ENCODE peak calls at places on chromosomes 16 and 17, in seven cellular contexts. Q is stimulated activated CD4-positive, alpha-beta T cell treated with anti-CD3 and anti-CD28 coated beads, Interleukin-1b, Interleukin-23, amount 100 ng/mL, for 24 hours; A is T-cell; S is GM10248; W is ELF-1; L is stimulated activated CD8-positive, alpha-beta memory T cell treated with anti-CD3 and anti-CD28 coated beads, Interleukin-7, amount 100 ng/mL, for 1 hour; Y is SJCRH30. B is an unnamed sample.

GRCh38 chr16:81810361-81810760 is 31.3 kb downstream of the PLCG2 start:
- DNase-seq in Y (no peak), Q (no peak), S (no peak), W (no peak), A (no peak), L (no peak), B (no peak)

GRCh38 chr16:87099001-87099740 is 218.0 kb downstream of the C16orf95 start:
- DNase-seq in Y (no peak), L (no peak), S (no peak), A (no peak), Q (no peak), W (peak; percentile 80), B (no peak)

GRCh38 chr17:37570527-37571093 is 38.6 kb downstream of the SYNRG start:
- DNase-seq in S (peak; percentile 26), W (peak; percentile 63), Y (peak; percentile 71), Q (no peak), L (peak; percentile 5), A (peak; percentile 13), B (peak; percentile 93)

GRCh38 chr17:17900615-17901520 is 64.1 kb upstream of the SREBF1 start:
- DNase-seq in L (no peak), S (no peak), A (no peak), Y (peak; percentile 98), W (no peak), Q (no peak), B (peak; percentile 59)

GRCh38 chr17:27456681-27457404 is 595 bp downstream of the KSR1 start:
- DNase-seq in S (no peak), A (no peak), Q (no peak), W (peak; percentile 70), L (no peak), Y (no peak), B (peak; percentile 76)

GRCh38 chr17:76240461-76241204 is at the start of gene RNF157:
- DNase-seq in Q (peak; percentile 42), S (peak; percentile 81), W (peak; percentile 81), A (peak; percentile 44), Y (peak; percentile 89), L (no peak), B (peak; percentile 89)

GRCh38 chr16:12390644-12391043 is 413.0 kb downstream of the CPPED1 start:
- DNase-seq in L (no peak), Y (no peak), A (no peak), S (no peak), W (no peak), Q (no peak), B (no peak)

GRCh38 chr17:76458580-76459490 is 5.9 kb upstream of the UBE2O start:
- DNase-seq in S (peak; percentile 77), W (peak; percentile 87), Y (peak; percentile 66), Q (no peak), A (no peak), L (no peak), B (peak; percentile 91)

GRCh38 chr17:2925011-2925410 is 128.8 kb downstream of the RAP1GAP2 start:
- DNase-seq in Y (no peak), S (no peak), A (no peak), W (no peak), Q (no peak), L (no peak), B (no peak)

GRCh38 chr17:81935709-81936084 is 1.4 kb downstream of the PYCR1 start:
- DNase-seq in S (no peak), Y (no peak), Q (no peak), W (no peak), A (no peak), L (no peak), B (no peak)

GRCh38 chr17:266701-267656 is 85.5 kb upstream of the DOC2B start:
- DNase-seq in Y (no peak), A (no peak), S (no peak), L (no peak), W (no peak), Q (no peak), B (no peak)

GRCh38 chr17:78953356-78954350 is 26.1 kb downstream of the LGALS3BP start:
- DNase-seq in A (no peak), S (no peak), Y (no peak), L (no peak), Q (no peak), W (no peak), B (no peak)

GRCh38 chr17:15397605-15398004 is 56.2 kb upstream of the TEKT3 start:
- DNase-seq in A (no peak), S (no peak), W (no peak), L (no peak), Y (no peak), Q (no peak), B (peak; percentile 60)

GRCh38 chr17:78818932-78819331 is 21.7 kb downstream of the USP36 start:
- DNase-seq in W (no peak), S (no peak), Y (no peak), Q (no peak), L (no peak), A (peak; percentile 72), B (no peak)

GRCh38 chr16:54602666-54603065 is 316.1 kb upstream of the IRX3 start:
- DNase-seq in A (no peak), L (no peak), Y (no peak), W (no peak), S (no peak), Q (no peak), B (no peak)

GRCh38 chr16:55499951-55500350 is 8.9 kb upstream of the LPCAT2 start:
- DNase-seq in A (no peak), Q (peak; percentile 1), S (peak; percentile 4), Y (peak; percentile 76), W (peak; percentile 74), L (no peak), B (peak; percentile 98)

GRCh38 chr16:13333336-13333735 is 431.9 kb downstream of the SHISA9 start:
- DNase-seq in S (no peak), A (no peak), W (no peak), L (no peak), Y (no peak), Q (no peak), B (no peak)

GRCh38 chr17:48027322-48027981 is 10.1 kb downstream of the COPZ2 start:
- DNase-seq in W (no peak), Q (no peak), Y (no peak), S (no peak), A (no peak), L (no peak), B (no peak)

GRCh38 chr16:24203675-24204074 is 52.5 kb upstream of the CACNG3 start:
- DNase-seq in Q (no peak), S (no peak), L (no peak), W (peak; percentile 50), A (no peak), Y (no peak), B (peak; percentile 57)

GRCh38 chr17:64256913-64257807 is 5.9 kb downstream of the TEX2 start:
- DNase-seq in Q (no peak), S (no peak), L (no peak), A (no peak), W (no peak), Y (no peak), B (no peak)

GRCh38 chr16:64586756-64587155 is 535.1 kb downstream of the CDH11 start:
- DNase-seq in A (no peak), W (no peak), S (no peak), Y (no peak), L (no peak), Q (no peak), B (peak; percentile 52)

GRCh38 chr16:79698341-79698753 is 97.8 kb upstream of the MAF start:
- DNase-seq in Y (peak; percentile 24), S (no peak), Q (no peak), W (no peak), A (no peak), L (no peak), B (no peak)

GRCh38 chr17:49573510-49574282 is 2.0 kb upstream of the NXPH3 start:
- DNase-seq in Y (no peak), A (no peak), L (no peak), Q (no peak), W (no peak), S (no peak), B (no peak)

GRCh38 chr16:47611042-47611441 is 149.9 kb downstream of the PHKB start:
- DNase-seq in Y (no peak), S (no peak), A (no peak), W (no peak), L (no peak), Q (no peak), B (no peak)

GRCh38 chr16:19853132-19853972 is 31.3 kb downstream of the GPRC5B start:
- DNase-seq in A (no peak), Y (no peak), S (no peak), Q (no peak), L (no peak), W (peak; percentile 62), B (no peak)

GRCh38 chr17:71633391-71633849 is 487.4 kb upstream of the SOX9 start:
- DNase-seq in W (no peak), Y (no peak), A (no peak), S (no peak), Q (no peak), L (no peak), B (peak; percentile 72)

B was measured in islet precursor cell.